ENCODE peak calls at places on chromosomes 5 and 9, in five cellular contexts. One of them, this sample, is unnamed.

GRCh38 chr5:126100767-126101166 is 322.4 kb upstream of the GRAMD2B start:
- DNase-seq in effector CD4-positive, alpha-beta T cell: no peak
- DNase-seq in GM06990: no peak
- DNase-seq in GM10248: no peak
- DNase-seq in mesendoderm: peak
- DNase-seq in this sample: no peak

GRCh38 chr9:120941046-120941770 is 14.6 kb upstream of the TRAF1 start:
- DNase-seq in effector CD4-positive, alpha-beta T cell: no peak
- DNase-seq in GM06990: no peak
- DNase-seq in GM10248: no peak
- DNase-seq in mesendoderm: no peak
- DNase-seq in this sample: no peak

GRCh38 chr5:96969401-96969800 is 33.5 kb downstream of the LNPEP start:
- DNase-seq in effector CD4-positive, alpha-beta T cell: no peak
- DNase-seq in GM06990: no peak
- DNase-seq in GM10248: no peak
- DNase-seq in mesendoderm: no peak
- DNase-seq in this sample: no peak

GRCh38 chr5:33588654-33589372 is 148.0 kb downstream of the TARS1 start:
- DNase-seq in effector CD4-positive, alpha-beta T cell: no peak
- DNase-seq in GM06990: peak
- DNase-seq in GM10248: peak
- DNase-seq in mesendoderm: peak
- DNase-seq in this sample: no peak

GRCh38 chr5:66796306-66797292 is 200.4 kb downstream of the MAST4 start:
- DNase-seq in effector CD4-positive, alpha-beta T cell: no peak
- DNase-seq in GM06990: no peak
- DNase-seq in GM10248: no peak
- DNase-seq in mesendoderm: peak
- DNase-seq in this sample: no peak

GRCh38 chr5:100634937-100635336 is 99.8 kb downstream of the FAM174A start:
- DNase-seq in effector CD4-positive, alpha-beta T cell: no peak
- DNase-seq in GM06990: peak
- DNase-seq in GM10248: no peak
- DNase-seq in mesendoderm: no peak
- DNase-seq in this sample: no peak

GRCh38 chr5:33631786-33632185 is 191.0 kb downstream of the TARS1 start:
- DNase-seq in effector CD4-positive, alpha-beta T cell: no peak
- DNase-seq in GM06990: peak
- DNase-seq in GM10248: no peak
- DNase-seq in mesendoderm: no peak
- DNase-seq in this sample: no peak

GRCh38 chr5:116492776-116493175 is 81.8 kb downstream of the SEMA6A start:
- DNase-seq in effector CD4-positive, alpha-beta T cell: no peak
- DNase-seq in GM06990: no peak
- DNase-seq in GM10248: no peak
- DNase-seq in mesendoderm: peak
- DNase-seq in this sample: no peak

GRCh38 chr5:179224741-179225140 is 120.5 kb downstream of the ADAMTS2 start:
- DNase-seq in effector CD4-positive, alpha-beta T cell: no peak
- DNase-seq in GM06990: no peak
- DNase-seq in GM10248: no peak
- DNase-seq in mesendoderm: no peak
- DNase-seq in this sample: no peak